ENCODE peak calls at places on chromosomes 16 and 17, in five cellular contexts. One of them, this sample, is unnamed.

GRCh38 chr16:11152677-11153321 is 103.2 kb downstream of the SOCS1 start:
- DNase-seq in neural progenitor cell: no peak
- DNase-seq in type B pancreatic cell: no peak
- DNase-seq in iris pigment epithelial cell: no peak
- DNase-seq in RWPE2: no peak
- DNase-seq in this sample: no peak

GRCh38 chr17:63156986-63157385 is 191.0 kb downstream of the TANC2 start:
- DNase-seq in neural progenitor cell: no peak
- DNase-seq in type B pancreatic cell: no peak
- DNase-seq in iris pigment epithelial cell: no peak
- DNase-seq in RWPE2: no peak
- DNase-seq in this sample: no peak

GRCh38 chr16:64152010-64152767 is 969.7 kb downstream of the CDH11 start:
- DNase-seq in neural progenitor cell: no peak
- DNase-seq in type B pancreatic cell: no peak
- DNase-seq in iris pigment epithelial cell: peak; percentile 22
- DNase-seq in RWPE2: no peak
- DNase-seq in this sample: no peak

GRCh38 chr16:68503334-68503733 is 35.8 kb upstream of the ZFP90 start:
- DNase-seq in neural progenitor cell: no peak
- DNase-seq in type B pancreatic cell: no peak
- DNase-seq in iris pigment epithelial cell: peak; percentile 10
- DNase-seq in RWPE2: no peak
- DNase-seq in this sample: no peak

GRCh38 chr17:58005728-58006562 is 1.1 kb downstream of the SRSF1 start:
- DNase-seq in neural progenitor cell: no peak
- DNase-seq in type B pancreatic cell: no peak
- DNase-seq in iris pigment epithelial cell: no peak
- DNase-seq in RWPE2: no peak
- DNase-seq in this sample: no peak

GRCh38 chr16:66899310-66899944 is 19.1 kb downstream of the PDP2 start:
- DNase-seq in neural progenitor cell: no peak
- DNase-seq in type B pancreatic cell: no peak
- DNase-seq in iris pigment epithelial cell: peak; percentile 78
- DNase-seq in RWPE2: no peak
- DNase-seq in this sample: no peak

GRCh38 chr16:49859139-49859947 is 3.4 kb upstream of the ZNF423 start:
- DNase-seq in neural progenitor cell: no peak
- DNase-seq in type B pancreatic cell: no peak
- DNase-seq in iris pigment epithelial cell: no peak
- DNase-seq in RWPE2: no peak
- DNase-seq in this sample: no peak

GRCh38 chr16:66862023-66862520 is 17.9 kb downstream of the CA7 start:
- DNase-seq in neural progenitor cell: no peak
- DNase-seq in type B pancreatic cell: no peak
- DNase-seq in iris pigment epithelial cell: no peak
- DNase-seq in RWPE2: no peak
- DNase-seq in this sample: no peak

GRCh38 chr17:50918071-50918932 is 52.1 kb upstream of the TOB1 start:
- DNase-seq in neural progenitor cell: no peak
- DNase-seq in type B pancreatic cell: no peak
- DNase-seq in iris pigment epithelial cell: no peak
- DNase-seq in RWPE2: no peak
- DNase-seq in this sample: no peak

GRCh38 chr16:85754403-85754802 is 3.5 kb upstream of the C16orf74 start:
- DNase-seq in neural progenitor cell: no peak
- DNase-seq in type B pancreatic cell: no peak
- DNase-seq in iris pigment epithelial cell: no peak
- DNase-seq in RWPE2: no peak
- DNase-seq in this sample: no peak

GRCh38 chr17:19364699-19365498 is 2.4 kb upstream of the B9D1 start:
- DNase-seq in neural progenitor cell: no peak
- DNase-seq in type B pancreatic cell: no peak
- DNase-seq in iris pigment epithelial cell: no peak
- DNase-seq in RWPE2: peak; percentile 45
- DNase-seq in this sample: no peak

GRCh38 chr17:77188084-77189066 is 47.6 kb downstream of the SEC14L1 start:
- DNase-seq in neural progenitor cell: no peak
- DNase-seq in type B pancreatic cell: no peak
- DNase-seq in iris pigment epithelial cell: peak; percentile 73
- DNase-seq in RWPE2: no peak
- DNase-seq in this sample: no peak

GRCh38 chr16:80518436-80518835 is 22.4 kb upstream of the DYNLRB2 start:
- DNase-seq in neural progenitor cell: no peak
- DNase-seq in type B pancreatic cell: no peak
- DNase-seq in iris pigment epithelial cell: no peak
- DNase-seq in RWPE2: no peak
- DNase-seq in this sample: no peak

GRCh38 chr16:47142469-47143328 is 1.0 kb downstream of the NETO2 start:
- DNase-seq in neural progenitor cell: peak; percentile 68
- DNase-seq in type B pancreatic cell: peak; percentile 68
- DNase-seq in iris pigment epithelial cell: peak; percentile 71
- DNase-seq in RWPE2: no peak
- DNase-seq in this sample: no peak

GRCh38 chr16:67470314-67470713 is 10.6 kb downstream of the ATP6V0D1 start:
- DNase-seq in neural progenitor cell: no peak
- DNase-seq in type B pancreatic cell: no peak
- DNase-seq in iris pigment epithelial cell: no peak
- DNase-seq in RWPE2: no peak
- DNase-seq in this sample: no peak

GRCh38 chr16:47084198-47084597 is 59.5 kb downstream of the NETO2 start:
- DNase-seq in neural progenitor cell: no peak
- DNase-seq in type B pancreatic cell: no peak
- DNase-seq in iris pigment epithelial cell: no peak
- DNase-seq in RWPE2: no peak
- DNase-seq in this sample: no peak

GRCh38 chr17:73900516-73900915 is 256.3 kb upstream of the SDK2 start:
- DNase-seq in neural progenitor cell: peak; percentile 13
- DNase-seq in type B pancreatic cell: peak; percentile 40
- DNase-seq in iris pigment epithelial cell: no peak
- DNase-seq in RWPE2: no peak
- DNase-seq in this sample: no peak

GRCh38 chr16:55380485-55380884 is 56.5 kb downstream of the IRX6 start:
- DNase-seq in neural progenitor cell: no peak
- DNase-seq in type B pancreatic cell: no peak
- DNase-seq in iris pigment epithelial cell: no peak
- DNase-seq in RWPE2: no peak
- DNase-seq in this sample: no peak

GRCh38 chr17:50953831-50954601 is 87.9 kb upstream of the TOB1 start:
- DNase-seq in neural progenitor cell: peak; percentile 69
- DNase-seq in type B pancreatic cell: no peak
- DNase-seq in iris pigment epithelial cell: peak; percentile 77
- DNase-seq in RWPE2: peak; percentile 91
- DNase-seq in this sample: no peak

GRCh38 chr16:78748471-78748929 is 649.0 kb downstream of the WWOX start:
- DNase-seq in neural progenitor cell: no peak
- DNase-seq in type B pancreatic cell: no peak
- DNase-seq in iris pigment epithelial cell: no peak
- DNase-seq in RWPE2: no peak
- DNase-seq in this sample: no peak

GRCh38 chr16:5012887-5013286 is 20.8 kb downstream of the NAGPA start:
- DNase-seq in neural progenitor cell: no peak
- DNase-seq in type B pancreatic cell: no peak
- DNase-seq in iris pigment epithelial cell: no peak
- DNase-seq in RWPE2: no peak
- DNase-seq in this sample: no peak

GRCh38 chr17:57561072-57561861 is 183.8 kb downstream of the CCDC182 start:
- DNase-seq in neural progenitor cell: no peak
- DNase-seq in type B pancreatic cell: no peak
- DNase-seq in iris pigment epithelial cell: no peak
- DNase-seq in RWPE2: no peak
- DNase-seq in this sample: no peak

GRCh38 chr17:1379930-1380313 is 20.1 kb downstream of the YWHAE start:
- DNase-seq in neural progenitor cell: no peak
- DNase-seq in type B pancreatic cell: no peak
- DNase-seq in iris pigment epithelial cell: no peak
- DNase-seq in RWPE2: no peak
- DNase-seq in this sample: no peak

GRCh38 chr17:78865682-78866390 is 25.2 kb upstream of the USP36 start:
- DNase-seq in neural progenitor cell: peak; percentile 88
- DNase-seq in type B pancreatic cell: peak; percentile 84
- DNase-seq in iris pigment epithelial cell: peak; percentile 69
- DNase-seq in RWPE2: no peak
- DNase-seq in this sample: peak; percentile 96

GRCh38 chr16:66212426-66212825 is 154.1 kb upstream of the CDH5 start:
- DNase-seq in neural progenitor cell: no peak
- DNase-seq in type B pancreatic cell: no peak
- DNase-seq in iris pigment epithelial cell: no peak
- DNase-seq in RWPE2: no peak
- DNase-seq in this sample: peak; percentile 26

GRCh38 chr17:48588519-48588918 is 1.5 kb downstream of the HOXB3 start:
- DNase-seq in neural progenitor cell: no peak
- DNase-seq in type B pancreatic cell: no peak
- DNase-seq in iris pigment epithelial cell: no peak
- DNase-seq in RWPE2: no peak
- DNase-seq in this sample: no peak

GRCh38 chr17:80110927-80111701 is 9.7 kb downstream of the GAA start:
- DNase-seq in neural progenitor cell: no peak
- DNase-seq in type B pancreatic cell: no peak
- DNase-seq in iris pigment epithelial cell: no peak
- DNase-seq in RWPE2: peak; percentile 73
- DNase-seq in this sample: no peak

GRCh38 chr16:53952215-53953208 is 248.6 kb downstream of the FTO start:
- DNase-seq in neural progenitor cell: no peak
- DNase-seq in type B pancreatic cell: no peak
- DNase-seq in iris pigment epithelial cell: peak; percentile 70
- DNase-seq in RWPE2: no peak
- DNase-seq in this sample: no peak

GRCh38 chr16:80754479-80754878 is 49.9 kb downstream of the CDYL2 start:
- DNase-seq in neural progenitor cell: no peak
- DNase-seq in type B pancreatic cell: no peak
- DNase-seq in iris pigment epithelial cell: no peak
- DNase-seq in RWPE2: no peak
- DNase-seq in this sample: no peak

GRCh38 chr17:47931848-47932247 is 9.5 kb upstream of the PNPO start:
- DNase-seq in neural progenitor cell: no peak
- DNase-seq in type B pancreatic cell: no peak
- DNase-seq in iris pigment epithelial cell: no peak
- DNase-seq in RWPE2: no peak
- DNase-seq in this sample: no peak

GRCh38 chr17:81910840-81911276 is 341 bp downstream of the PCYT2 start:
- DNase-seq in neural progenitor cell: peak; percentile 51
- DNase-seq in type B pancreatic cell: no peak
- DNase-seq in iris pigment epithelial cell: no peak
- DNase-seq in RWPE2: no peak
- DNase-seq in this sample: no peak

GRCh38 chr16:22161999-22162657 is at the start of gene SDR42E2:
- DNase-seq in neural progenitor cell: peak; percentile 73
- DNase-seq in type B pancreatic cell: no peak
- DNase-seq in iris pigment epithelial cell: no peak
- DNase-seq in RWPE2: no peak
- DNase-seq in this sample: no peak

GRCh38 chr17:57898487-57899311 is 48.9 kb upstream of the MRPS23 start:
- DNase-seq in neural progenitor cell: peak; percentile 94
- DNase-seq in type B pancreatic cell: no peak
- DNase-seq in iris pigment epithelial cell: peak; percentile 59
- DNase-seq in RWPE2: no peak
- DNase-seq in this sample: no peak

GRCh38 chr17:73531171-73531570 is 113.1 kb downstream of the SDK2 start:
- DNase-seq in neural progenitor cell: no peak
- DNase-seq in type B pancreatic cell: no peak
- DNase-seq in iris pigment epithelial cell: no peak
- DNase-seq in RWPE2: no peak
- DNase-seq in this sample: no peak

GRCh38 chr16:74302341-74302740 is 5.7 kb downstream of the PSMD7 start:
- DNase-seq in neural progenitor cell: no peak
- DNase-seq in type B pancreatic cell: no peak
- DNase-seq in iris pigment epithelial cell: no peak
- DNase-seq in RWPE2: no peak
- DNase-seq in this sample: no peak

GRCh38 chr16:50114357-50115129 is 38.6 kb upstream of the TENT4B start:
- DNase-seq in neural progenitor cell: no peak
- DNase-seq in type B pancreatic cell: no peak
- DNase-seq in iris pigment epithelial cell: no peak
- DNase-seq in RWPE2: no peak
- DNase-seq in this sample: no peak

GRCh38 chr17:42695500-42695899 is 13.2 kb downstream of the CNTNAP1 start:
- DNase-seq in neural progenitor cell: no peak
- DNase-seq in type B pancreatic cell: no peak
- DNase-seq in iris pigment epithelial cell: no peak
- DNase-seq in RWPE2: peak; percentile 56
- DNase-seq in this sample: no peak